ENCODE peak calls at places on chromosomes 3 and 15, in six cellular contexts. H is hippocampal formation, Y is ecto neural progenitor cell, T is activated T-cell treated with anti-CD3 and anti-CD28 coated beads for 1 hour, X is NCI-H2171, U is left cardiac atrium. D is an unnamed sample.

GRCh38 chr3:128584412-128585020 is 66.1 kb downstream of the RPN1 start:
- DNase-seq in H (peak), Y (peak), T (no peak), X (peak), U (peak), D (peak)

GRCh38 chr15:77371850-77372249 is 48.1 kb downstream of the PEAK1 start:
- DNase-seq in H (no peak), Y (no peak), T (no peak), X (no peak), U (no peak), D (no peak)

GRCh38 chr15:34815836-34816235 is 20.5 kb upstream of the ACTC1 start:
- DNase-seq in H (no peak), Y (no peak), T (no peak), X (no peak), U (no peak), D (no peak)

GRCh38 chr15:40420793-40421192 is 15.2 kb downstream of the IVD start:
- DNase-seq in H (no peak), Y (no peak), T (no peak), X (peak), U (no peak), D (peak)

GRCh38 chr15:77380033-77380432 is 39.9 kb downstream of the PEAK1 start:
- DNase-seq in H (no peak), Y (no peak), T (no peak), X (no peak), U (no peak), D (no peak)

GRCh38 chr15:52247032-52247431 is 48.6 kb downstream of the MYO5C start:
- DNase-seq in H (no peak), Y (no peak), T (no peak), X (no peak), U (no peak), D (no peak)

GRCh38 chr15:82726816-82727215 is 17.1 kb upstream of the AP3B2 start:
- DNase-seq in H (no peak), Y (no peak), T (no peak), X (no peak), U (no peak), D (no peak)

GRCh38 chr15:74725845-74726773 is 781 bp upstream of the CYP1A1 start:
- DNase-seq in H (no peak), Y (peak), T (peak), X (no peak), U (peak), D (peak)

GRCh38 chr3:122074621-122075265 is 19.6 kb downstream of the CD86 start:
- DNase-seq in H (no peak), Y (no peak), T (no peak), X (no peak), U (peak), D (peak)

GRCh38 chr3:101195951-101196713 is 124.2 kb downstream of the IMPG2 start:
- DNase-seq in H (no peak), Y (no peak), T (no peak), X (peak), U (no peak), D (no peak)

GRCh38 chr3:168165390-168166269 is 69.9 kb upstream of the GOLIM4 start:
- DNase-seq in H (peak), Y (no peak), T (no peak), X (peak), U (peak), D (peak)

GRCh38 chr3:123751478-123751877 is 132.7 kb downstream of the MYLK start:
- DNase-seq in H (no peak), Y (no peak), T (no peak), X (no peak), U (no peak), D (no peak)

GRCh38 chr3:184366619-184367321 is 5.3 kb downstream of the POLR2H start:
- DNase-seq in H (no peak), Y (no peak), T (no peak), X (no peak), U (no peak), D (no peak)

GRCh38 chr3:192825657-192826200 is 91.9 kb downstream of the MB21D2 start:
- DNase-seq in H (no peak), Y (no peak), T (no peak), X (peak), U (peak), D (peak)

D was measured in transverse colon.